ENCODE peak calls at places on chromosomes 4 and X, in nine cellular contexts. D, F, A, M, G, N, O, E and X are unnamed samples.

GRCh38 chrX:100720301-100720700 is 11.6 kb downstream of the SYTL4 start:
- DNase-seq in D (no peak), F (peak), A (no peak), M (no peak), G (no peak), N (no peak), O (no peak), E (no peak), X (no peak)

GRCh38 chr4:1232661-1233621 is 16.0 kb downstream of the CTBP1 start:
- DNase-seq in D (peak), F (peak), A (peak), M (no peak), G (peak), N (peak), O (no peak), E (peak), X (no peak)

GRCh38 chr4:12488672-12489071 is 995.5 kb downstream of the RAB28 start:
- DNase-seq in D (no peak), F (no peak), A (no peak), M (no peak), G (no peak), N (no peak), O (no peak), E (peak), X (no peak)

GRCh38 chr4:8846046-8846720 is 25.5 kb downstream of the HMX1 start:
- DNase-seq in D (no peak), F (no peak), A (no peak), M (no peak), G (no peak), N (peak), O (no peak), E (peak), X (no peak)

GRCh38 chrX:150616863-150617198 is 48.4 kb downstream of the MTM1 start:
- DNase-seq in D (no peak), F (peak), A (no peak), M (no peak), G (no peak), N (no peak), O (no peak), E (no peak), X (no peak)

GRCh38 chr4:16227462-16227868 is 1.2 kb upstream of the TAPT1 start:
- DNase-seq in D (peak), F (peak), A (peak), M (peak), G (peak), N (peak), O (peak), E (peak), X (peak)

GRCh38 chrX:110086916-110087484 is 84.1 kb downstream of the TMEM164 start:
- DNase-seq in D (no peak), F (peak), A (peak), M (no peak), G (peak), N (no peak), O (peak), E (no peak), X (peak)

GRCh38 chrX:150663061-150663460 is 30.1 kb upstream of the MTMR1 start:
- DNase-seq in D (no peak), F (no peak), A (no peak), M (no peak), G (no peak), N (no peak), O (no peak), E (no peak), X (no peak)

GRCh38 chr4:91590242-91590641 is 713.5 kb upstream of the GRID2 start:
- DNase-seq in D (no peak), F (no peak), A (no peak), M (no peak), G (no peak), N (no peak), O (no peak), E (no peak), X (no peak)

GRCh38 chrX:116292183-116292582 is 121.6 kb downstream of the AGTR2 start:
- DNase-seq in D (no peak), F (no peak), A (no peak), M (no peak), G (no peak), N (no peak), O (no peak), E (no peak), X (no peak)

GRCh38 chrX:123976671-123977316 is 15.3 kb downstream of the STAG2 start:
- DNase-seq in D (no peak), F (peak), A (peak), M (no peak), G (peak), N (no peak), O (peak), E (no peak), X (peak)

GRCh38 chr4:180394730-180395129 is 1848.5 kb upstream of the TENM3 start:
- DNase-seq in D (no peak), F (no peak), A (no peak), M (no peak), G (no peak), N (no peak), O (no peak), E (no peak), X (no peak)

GRCh38 chrX:49192722-49193328 is 6.7 kb upstream of the PRICKLE3 start:
- DNase-seq in D (no peak), F (peak), A (peak), M (no peak), G (peak), N (no peak), O (peak), E (no peak), X (peak)

GRCh38 chr4:8310306-8310705 is 40.8 kb downstream of the HTRA3 start:
- DNase-seq in D (peak), F (no peak), A (no peak), M (no peak), G (no peak), N (peak), O (no peak), E (no peak), X (no peak)

GRCh38 chrX:134599173-134599914 is 58.9 kb downstream of the PLAC1 start:
- DNase-seq in D (no peak), F (peak), A (peak), M (no peak), G (no peak), N (no peak), O (no peak), E (no peak), X (no peak)

GRCh38 chr4:19583827-19584569 is 667.7 kb upstream of the SLIT2 start:
- DNase-seq in D (no peak), F (peak), A (no peak), M (no peak), G (no peak), N (no peak), O (no peak), E (no peak), X (peak)

GRCh38 chr4:107939307-107939706 is 8.0 kb downstream of the CYP2U1 start:
- DNase-seq in D (no peak), F (peak), A (no peak), M (no peak), G (no peak), N (no peak), O (no peak), E (no peak), X (peak)

GRCh38 chr4:78464265-78464664 is 87.3 kb upstream of the ANXA3 start:
- DNase-seq in D (no peak), F (no peak), A (no peak), M (no peak), G (no peak), N (no peak), O (no peak), E (no peak), X (peak)

GRCh38 chr4:18388029-18388428 is 366.5 kb upstream of the LCORL start:
- DNase-seq in D (no peak), F (no peak), A (no peak), M (no peak), G (no peak), N (no peak), O (no peak), E (no peak), X (no peak)

GRCh38 chrX:42237956-42238355 is 314.6 kb upstream of the CASK start:
- DNase-seq in D (no peak), F (no peak), A (peak), M (no peak), G (no peak), N (no peak), O (no peak), E (no peak), X (no peak)

GRCh38 chr4:56727150-56727549 is 46.1 kb upstream of the HOPX start:
- DNase-seq in D (no peak), F (peak), A (peak), M (no peak), G (no peak), N (no peak), O (no peak), E (no peak), X (no peak)

GRCh38 chrX:40273356-40274050 is 175.7 kb upstream of the BCOR start:
- DNase-seq in D (no peak), F (no peak), A (peak), M (peak), G (peak), N (peak), O (no peak), E (peak), X (no peak)

GRCh38 chr4:185742766-185743165 is 69.2 kb downstream of the SORBS2 start:
- DNase-seq in D (no peak), F (peak), A (no peak), M (peak), G (peak), N (no peak), O (no peak), E (no peak), X (peak)

GRCh38 chr4:76105652-76106051 is 31.1 kb downstream of the ART3 start:
- DNase-seq in D (no peak), F (no peak), A (no peak), M (no peak), G (no peak), N (no peak), O (no peak), E (no peak), X (no peak)

GRCh38 chrX:136823175-136823574 is 42.4 kb upstream of the ARHGEF6 start:
- DNase-seq in D (no peak), F (peak), A (peak), M (no peak), G (no peak), N (no peak), O (no peak), E (no peak), X (peak)

GRCh38 chr4:73844352-73844751 is 7.9 kb downstream of the CXCL6 start:
- DNase-seq in D (no peak), F (peak), A (peak), M (no peak), G (no peak), N (no peak), O (peak), E (no peak), X (peak)

GRCh38 chr4:87068591-87069021 is 133.8 kb downstream of the AFF1 start:
- DNase-seq in D (no peak), F (peak), A (peak), M (no peak), G (no peak), N (no peak), O (no peak), E (no peak), X (no peak)
- TF ChIP-seq CTCF in D (no peak), F (no peak), A (no peak), M (no peak), G (no peak), N (no peak), O (no peak), E (no peak), X (no peak)

GRCh38 chr4:48832571-48832970 is 1.7 kb downstream of the OCIAD1 start:
- DNase-seq in D (no peak), F (no peak), A (no peak), M (no peak), G (no peak), N (no peak), O (no peak), E (no peak), X (peak)
- H3K4me3 ChIP-seq in D (no peak), F (no peak), A (peak), M (no peak), G (no peak), N (peak), O (peak), E (peak), X (peak)

GRCh38 chrX:15838017-15838416 is 16.6 kb downstream of the AP1S2 start:
- DNase-seq in D (no peak), F (no peak), A (no peak), M (no peak), G (no peak), N (no peak), O (peak), E (no peak), X (no peak)
- TF ChIP-seq CTCF in D (no peak), F (peak), A (peak), M (no peak), G (no peak), N (no peak), O (no peak), E (no peak), X (peak)

DNA sequence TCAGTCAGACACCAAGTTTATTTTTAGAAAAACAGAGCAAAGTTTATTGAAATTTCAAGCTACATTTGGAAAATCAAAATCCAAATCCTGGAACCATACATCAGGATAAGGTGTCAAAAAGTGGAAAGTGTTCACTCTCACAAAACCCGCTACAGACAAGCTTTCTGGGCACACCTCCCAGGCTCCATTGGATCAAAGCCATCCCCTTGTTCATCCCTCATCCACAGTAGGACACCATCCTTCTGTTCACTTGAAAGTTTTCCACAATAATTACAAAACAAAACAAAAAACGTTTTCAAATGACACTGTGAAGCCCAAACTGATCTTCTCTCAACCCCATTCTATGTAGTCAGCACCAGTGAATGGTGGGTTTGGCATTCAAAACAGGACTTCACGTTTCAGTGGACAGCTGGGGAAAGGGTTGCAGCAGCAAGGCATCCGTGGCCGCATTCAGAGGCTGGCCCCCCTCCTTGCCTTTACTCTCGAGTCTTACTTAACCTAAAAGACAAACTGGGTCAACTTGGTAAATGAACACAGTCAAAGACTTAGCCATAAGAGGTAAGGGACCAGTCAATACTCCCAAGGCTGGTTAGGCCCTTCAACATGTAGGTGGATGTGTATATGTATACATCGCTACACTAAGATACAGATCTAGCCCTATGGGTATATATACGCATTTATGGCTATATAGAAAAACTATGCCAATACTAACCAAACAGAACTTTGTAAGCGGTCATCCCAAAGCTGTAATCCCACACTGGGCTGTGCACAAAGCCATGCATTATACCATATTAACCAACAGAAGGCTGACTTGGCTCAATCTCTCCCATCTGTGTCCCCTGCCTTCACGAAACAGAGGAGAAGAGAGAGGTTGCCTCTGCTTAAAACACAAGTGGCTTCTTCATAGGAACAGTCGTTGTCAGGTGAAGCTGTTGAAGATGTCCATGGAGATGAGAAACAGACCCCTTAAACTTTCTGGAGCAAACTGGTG is 62.1 kb downstream of the TSC22D3 start:
- DNase-seq in D (no peak), F (peak), A (peak), M (no peak), G (no peak), N (peak), O (no peak), E (no peak), X (no peak)
- H3K4me3 ChIP-seq in D (no peak), F (no peak), A (no peak), M (no peak), G (no peak), N (peak), O (no peak), E (peak), X (peak)

DNA sequence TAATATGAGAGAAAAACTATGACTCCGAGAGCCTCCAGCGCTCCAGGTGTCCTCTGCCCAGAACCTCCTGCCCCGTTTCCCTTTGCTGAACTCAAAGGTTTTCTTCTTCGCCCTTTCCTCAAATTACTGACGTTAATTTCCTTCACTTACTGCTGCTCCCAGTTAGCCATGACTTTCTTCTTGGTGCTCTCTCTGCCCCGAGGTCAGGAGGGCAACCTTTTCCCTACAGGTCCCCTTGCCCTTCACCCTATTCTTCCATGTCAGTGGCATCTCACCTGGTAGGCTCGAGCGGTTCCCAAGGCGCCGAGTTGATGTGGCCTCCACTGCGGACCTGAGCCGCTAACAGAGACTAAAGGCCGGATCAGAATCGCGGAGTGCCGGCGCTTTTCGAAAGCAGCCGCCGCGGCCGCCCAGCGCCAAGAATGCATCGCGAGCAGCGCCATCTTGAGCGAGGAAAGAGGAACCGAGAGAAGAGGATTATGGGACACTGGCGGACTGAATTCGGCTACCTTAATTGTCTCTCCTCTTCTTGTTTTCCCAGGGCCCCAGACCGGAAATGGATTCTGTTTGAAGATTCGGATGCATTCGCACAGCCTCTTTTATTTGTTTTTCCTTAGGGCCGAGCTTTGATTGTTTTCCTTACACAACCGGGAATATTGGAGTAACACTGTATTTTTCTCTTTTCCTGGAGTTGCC is at the start of gene ABCB7:
- DNase-seq in D (peak), F (peak), A (peak), M (peak), G (peak), N (peak), O (peak), E (no peak), X (peak)
- TF ChIP-seq CTCF in D (no peak), F (peak), A (peak), M (no peak), G (no peak), N (peak), O (no peak), E (no peak), X (no peak)

GRCh38 chr4:4761128-4761991 is 98.1 kb upstream of the MSX1 start:
- DNase-seq in D (no peak), F (no peak), A (no peak), M (no peak), G (no peak), N (no peak), O (no peak), E (no peak), X (no peak)
- H3K4me3 ChIP-seq in D (no peak), F (no peak), A (no peak), M (no peak), G (no peak), N (no peak), O (no peak), E (no peak), X (no peak)

GRCh38 chr4:110867251-110867960 is 244.5 kb upstream of the PITX2 start:
- DNase-seq in D (no peak), F (no peak), A (no peak), M (no peak), G (no peak), N (no peak), O (no peak), E (no peak), X (peak)
- TF ChIP-seq CTCF in D (no peak), F (no peak), A (no peak), M (no peak), G (no peak), N (no peak), O (no peak), E (no peak), X (no peak)

GRCh38 chr4:87299898-87300297 is 22.8 kb downstream of the HSD17B13 start:
- DNase-seq in D (no peak), F (no peak), A (no peak), M (no peak), G (no peak), N (no peak), O (no peak), E (no peak), X (no peak)

GRCh38 chr4:87309625-87310024 is 13.1 kb downstream of the HSD17B13 start:
- DNase-seq in D (no peak), F (peak), A (no peak), M (no peak), G (no peak), N (no peak), O (no peak), E (no peak), X (no peak)

GRCh38 chr4:87306056-87306455 is 16.6 kb downstream of the HSD17B13 start:
- DNase-seq in D (no peak), F (no peak), A (no peak), M (no peak), G (no peak), N (no peak), O (no peak), E (no peak), X (no peak)

DNA sequence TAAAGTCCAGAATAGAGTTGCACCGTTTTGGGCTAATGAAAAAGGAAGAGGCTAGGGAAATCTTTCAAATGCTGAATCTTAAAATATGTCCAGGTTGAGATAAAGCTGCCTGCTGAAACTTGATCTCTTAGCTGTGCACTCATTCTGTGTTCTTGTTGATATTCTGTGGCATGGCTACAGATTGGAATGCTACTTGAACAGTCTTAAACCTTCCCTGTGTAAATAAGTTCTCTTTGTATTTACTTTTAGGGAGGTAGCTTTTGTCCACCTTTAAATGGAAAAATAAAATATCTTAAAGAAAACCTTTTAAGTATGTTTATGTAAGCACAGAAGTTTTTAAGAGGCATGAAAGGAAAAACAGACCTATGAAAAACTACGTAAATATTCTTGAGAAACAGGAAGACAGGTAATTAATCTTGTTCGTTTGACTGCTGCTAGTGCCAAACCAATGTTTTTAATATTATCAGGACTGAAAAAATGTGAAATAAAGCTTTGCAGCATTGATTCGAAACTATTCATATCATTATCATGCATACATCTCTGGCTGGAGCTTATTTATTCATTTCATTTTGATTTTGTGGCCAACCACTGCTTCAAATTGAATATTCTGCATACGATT is 17.9 kb downstream of the HSD17B13 start:
- DNase-seq in D (no peak), F (no peak), A (peak), M (no peak), G (peak), N (no peak), O (peak), E (no peak), X (peak)
- H3K4me3 ChIP-seq in D (no peak), F (no peak), A (no peak), M (no peak), G (no peak), N (no peak), O (no peak), E (no peak), X (peak)

DNA sequence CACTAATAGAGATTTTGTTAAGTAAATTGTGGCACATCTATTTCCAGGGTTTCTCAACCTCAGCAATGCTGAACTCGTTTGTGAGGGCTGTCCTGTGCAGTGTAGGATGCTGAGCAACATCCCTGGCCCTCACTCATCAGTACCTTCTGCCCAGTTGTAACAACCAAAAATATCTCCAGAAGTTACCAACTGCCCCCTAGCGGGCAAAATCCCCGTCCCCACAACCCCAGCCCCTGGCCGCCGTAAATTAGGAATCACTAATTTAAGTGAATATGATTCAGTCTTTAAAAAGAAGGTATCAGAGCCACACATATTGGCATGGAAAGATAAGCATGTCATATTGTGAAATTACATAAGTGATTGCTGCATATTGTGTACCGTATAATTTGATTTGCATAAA is 123.4 kb downstream of the ASB9 start:
- DNase-seq in D (peak), F (peak), A (peak), M (no peak), G (peak), N (no peak), O (peak), E (no peak), X (peak)
- TF ChIP-seq CTCF in D (peak), F (peak), A (peak), M (no peak), G (peak), N (peak), O (peak), E (peak), X (peak)